ENCODE peak calls at places on chromosomes 3 and 15, in five cellular contexts. P is fibroblast of lung, W is IMR-90, Z is uterus, Y is ovary. H is an unnamed sample.

GRCh38 chr3:98038241-98038640 is 3.1 kb upstream of the GABRR3 start:
- DNase-seq in P (peak), W (no peak), Z (no peak), Y (no peak), H (no peak)

GRCh38 chr15:60557157-60557556 is 78.2 kb upstream of the ICE2 start:
- DNase-seq in P (no peak), W (peak), Z (no peak), Y (no peak), H (no peak)

GRCh38 chr3:111732248-111732879 is 126.7 kb upstream of the PHLDB2 start:
- DNase-seq in P (no peak), W (no peak), Z (no peak), Y (no peak), H (no peak)

GRCh38 chr3:57675530-57675929 is 17.3 kb downstream of the DENND6A start:
- DNase-seq in P (no peak), W (no peak), Z (no peak), Y (no peak), H (no peak)

GRCh38 chr3:72485649-72486048 is 362.6 kb downstream of the SHQ1 start:
- DNase-seq in P (no peak), W (peak), Z (no peak), Y (no peak), H (no peak)

GRCh38 chr15:50146661-50147060 is 27.6 kb upstream of the ATP8B4 start:
- DNase-seq in P (no peak), W (no peak), Z (no peak), Y (no peak), H (no peak)

GRCh38 chr3:171980578-171981270 is 58.7 kb upstream of the FNDC3B start:
- DNase-seq in P (no peak), W (peak), Z (no peak), Y (no peak), H (no peak)

GRCh38 chr3:46565607-46566039 is 479 bp downstream of the LRRC2 start:
- DNase-seq in P (no peak), W (peak), Z (peak), Y (no peak), H (no peak)

GRCh38 chr15:100284701-100285100 is 57.1 kb downstream of the ADAMTS17 start:
- DNase-seq in P (no peak), W (no peak), Z (peak), Y (peak), H (no peak)

GRCh38 chr3:103672346-103672745 is 1237.5 kb downstream of the ZPLD1 start:
- DNase-seq in P (no peak), W (no peak), Z (no peak), Y (no peak), H (no peak)

DNA sequence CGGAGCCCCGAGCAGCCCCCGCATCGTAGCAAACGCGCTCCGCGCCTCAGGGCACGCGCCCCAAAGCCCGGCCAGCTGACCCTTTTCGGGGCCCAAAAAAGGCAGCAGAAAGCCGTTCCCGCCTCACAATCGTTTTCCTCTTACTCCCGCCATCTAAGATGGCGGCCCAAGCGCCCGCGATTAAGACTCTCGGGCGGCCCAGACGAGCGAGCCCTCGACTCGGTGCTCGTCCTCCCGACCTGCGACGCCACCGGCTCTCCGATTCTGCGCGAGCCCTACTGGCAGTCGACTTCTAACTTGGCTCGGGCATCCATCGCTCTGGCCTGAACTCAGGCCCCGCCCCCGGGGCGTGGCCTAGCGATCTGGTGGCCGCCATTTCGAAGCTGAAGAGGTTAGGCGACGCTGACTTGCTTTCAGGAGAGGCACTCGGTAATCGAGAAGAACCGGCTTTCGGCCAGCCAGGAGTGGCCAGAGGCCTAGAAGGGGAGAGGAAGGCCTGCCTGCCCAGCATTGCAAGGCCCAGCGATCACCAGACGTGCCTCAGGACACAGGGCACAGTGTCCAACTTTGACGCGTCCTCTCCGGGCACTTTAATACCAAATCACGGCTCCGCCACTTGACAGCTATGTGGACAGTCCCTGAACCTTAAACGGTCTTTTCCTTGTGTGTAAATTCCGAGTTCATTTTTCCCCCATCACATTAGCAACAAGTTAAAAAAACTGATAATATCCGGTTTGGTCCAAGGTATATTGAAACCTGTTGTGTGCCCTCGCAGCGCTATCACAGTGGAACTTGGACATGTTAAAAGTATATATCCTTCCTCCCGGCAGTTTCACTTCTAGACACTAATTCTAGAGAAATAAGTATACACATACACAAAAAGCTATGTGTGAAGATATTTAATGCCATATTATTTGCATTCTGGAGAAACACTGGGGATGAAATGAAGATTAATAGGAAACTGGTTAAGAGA is at the start of gene RAF1:
- DNase-seq in P (peak), W (peak), Z (peak), Y (peak), H (peak)
- TF ChIP-seq CTCF in P (no peak), W (no peak), Z (no peak), Y (no peak), H (no peak)

GRCh38 chr3:78804251-78805037 is 963.4 kb downstream of the ROBO1 start:
- DNase-seq in P (peak), W (peak), Z (peak), Y (no peak), H (no peak)
- TF ChIP-seq CTCF in P (no peak), W (no peak), Z (no peak), Y (no peak), H (no peak)

GRCh38 chr3:191329654-191330308 is 545 bp downstream of the UTS2B start:
- DNase-seq in P (peak), W (peak), Z (peak), Y (peak), H (no peak)
- TF ChIP-seq CTCF in P (no peak), W (no peak), Z (no peak), Y (no peak), H (no peak)

GRCh38 chr15:29566914-29567313 is 255.4 kb downstream of the TJP1 start:
- DNase-seq in P (no peak), W (no peak), Z (no peak), Y (no peak), H (no peak)
- TF ChIP-seq CTCF in P (no peak), W (no peak), Z (no peak), Y (no peak), H (no peak)

DNA sequence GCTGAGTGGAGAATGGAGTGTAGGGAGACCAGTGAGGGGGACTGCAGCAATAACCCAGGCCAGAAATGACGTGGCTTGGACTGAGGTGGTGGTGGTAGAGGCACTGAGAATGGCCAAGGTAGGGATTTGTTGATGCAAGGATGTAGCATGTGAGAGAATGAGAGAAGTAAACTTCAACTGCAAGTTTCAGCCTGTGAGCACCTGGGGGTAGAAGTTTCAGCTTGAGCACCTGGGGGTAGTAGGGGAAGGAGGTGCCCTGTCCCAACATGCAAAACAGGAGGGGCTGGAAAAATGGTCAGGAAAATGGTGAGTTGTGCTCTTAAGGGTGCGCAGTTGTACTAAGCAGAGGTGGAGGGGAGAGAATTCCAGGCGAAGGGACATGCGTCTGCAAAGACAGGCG is 31.0 kb downstream of the IL16 start:
- DNase-seq in P (no peak), W (no peak), Z (no peak), Y (no peak), H (no peak)
- TF ChIP-seq CTCF in P (no peak), W (no peak), Z (no peak), Y (no peak), H (no peak)

GRCh38 chr3:159765860-159766294 is 222.8 kb upstream of the IL12A start:
- DNase-seq in P (no peak), W (no peak), Z (peak), Y (no peak), H (no peak)

GRCh38 chr3:159764211-159765024 is 224.2 kb upstream of the IL12A start:
- DNase-seq in P (peak), W (peak), Z (no peak), Y (no peak), H (peak)

GRCh38 chr3:159763466-159764210 is 225.0 kb upstream of the IL12A start:
- DNase-seq in P (peak), W (peak), Z (peak), Y (peak), H (peak)

GRCh38 chr3:159765025-159765859 is 223.4 kb upstream of the IL12A start:
- DNase-seq in P (peak), W (peak), Z (peak), Y (peak), H (peak)

GRCh38 chr3:159766563-159767185 is 222.0 kb upstream of the IL12A start:
- DNase-seq in P (peak), W (peak), Z (peak), Y (no peak), H (no peak)
- TF ChIP-seq CTCF in P (peak), W (peak), Z (no peak), Y (no peak), H (no peak)

GRCh38 chr3:178434206-178434805 is 101.9 kb upstream of the KCNMB2 start:
- DNase-seq in P (peak), W (no peak), Z (no peak), Y (no peak), H (no peak)
- TF ChIP-seq CTCF in P (peak), W (peak), Z (no peak), Y (no peak), H (peak)

GRCh38 chr3:13346481-13347389 is 73.4 kb downstream of the NUP210 start:
- DNase-seq in P (no peak), W (no peak), Z (no peak), Y (no peak), H (peak)

GRCh38 chr3:13345284-13345683 is 74.8 kb downstream of the NUP210 start:
- DNase-seq in P (no peak), W (no peak), Z (no peak), Y (no peak), H (no peak)

GRCh38 chr3:13344663-13345062 is 75.5 kb downstream of the NUP210 start:
- DNase-seq in P (no peak), W (no peak), Z (no peak), Y (no peak), H (no peak)

GRCh38 chr3:13345772-13346171 is 74.3 kb downstream of the NUP210 start:
- DNase-seq in P (no peak), W (no peak), Z (no peak), Y (no peak), H (no peak)

GRCh38 chr3:13343601-13344000 is 76.5 kb downstream of the NUP210 start:
- DNase-seq in P (no peak), W (no peak), Z (no peak), Y (no peak), H (no peak)
- TF ChIP-seq CTCF in P (no peak), W (no peak), Z (no peak), Y (no peak), H (no peak)

DNA sequence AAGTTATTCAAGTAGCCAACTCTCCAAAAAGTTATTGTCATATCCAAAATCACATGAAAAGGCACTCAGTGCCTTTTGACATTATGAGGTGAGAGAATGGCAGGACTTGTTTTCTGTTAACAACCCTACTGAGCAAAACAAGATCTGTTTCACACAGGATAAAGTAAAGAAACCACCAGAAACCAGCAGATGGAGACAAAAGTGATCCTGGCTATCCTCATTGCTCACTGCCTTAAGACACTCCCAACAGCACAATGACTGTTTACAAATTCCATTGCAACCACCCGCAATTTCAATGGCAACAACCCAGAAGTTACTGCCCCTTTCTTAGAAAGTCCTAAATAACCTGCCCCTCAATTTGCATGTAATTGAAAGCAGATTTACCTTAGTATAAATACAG is 352.6 kb upstream of the NDN start:
- DNase-seq in P (no peak), W (no peak), Z (no peak), Y (no peak), H (no peak)
- TF ChIP-seq CTCF in P (no peak), W (no peak), Z (no peak), Y (no peak), H (no peak)

H was measured in GM10248.